ENCODE peak calls at places on chromosomes 5 and 9, in ten cellular contexts. B, H, E, X, T, L, Y, O, U and J are unnamed samples. For H3K36me3, the result is how much of the 10 kb centered on the place peaks cover.

GRCh38 chr5:73446631-73447233 is 1.8 kb downstream of the FOXD1 start:
- DNase-seq in B (no peak), O (peak), T (peak), L (peak), Y (peak), H (no peak), E (no peak), X (no peak), U (no peak), J (no peak)

GRCh38 chr5:122772446-122772845 is 2.4 kb upstream of the SNX2 start:
- DNase-seq in U (no peak), L (no peak), Y (peak), O (peak), T (no peak), E (no peak), X (no peak), B (no peak), H (no peak), J (no peak)

GRCh38 chr5:181121675-181122561 is 9.1 kb downstream of the OR2V1 start:
- DNase-seq in L (peak), Y (no peak), U (no peak), T (no peak), X (no peak), O (no peak), E (no peak), H (no peak), B (no peak), J (peak)

GRCh38 chr9:97525451-97525850 is 24.0 kb downstream of the TMOD1 start:
- DNase-seq in H (no peak), T (peak), U (no peak), O (no peak), L (no peak), Y (peak), E (no peak), X (no peak), B (no peak), J (no peak)

GRCh38 chr5:82100303-82101077 is 128.7 kb downstream of the ATG10 start:
- DNase-seq in Y (peak), E (no peak), L (peak), T (no peak), B (no peak), U (no peak), O (no peak), H (no peak), X (no peak), J (no peak)

GRCh38 chr5:99621772-99622681 is 693.2 kb upstream of the CHD1 start:
- DNase-seq in B (no peak), T (peak), O (no peak), E (no peak), U (no peak), Y (peak), L (no peak), H (no peak), X (no peak), J (no peak)

GRCh38 chr9:81575976-81576375 is 113.4 kb downstream of the TLE1 start:
- DNase-seq in O (no peak), B (no peak), U (no peak), E (no peak), L (no peak), T (no peak), Y (peak), H (no peak), X (no peak), J (no peak)

GRCh38 chr5:125607018-125607417 is 816.2 kb upstream of the GRAMD2B start:
- DNase-seq in B (no peak), E (no peak), L (no peak), H (no peak), T (no peak), X (no peak), Y (no peak), O (no peak), U (no peak), J (no peak)

GRCh38 chr9:83425240-83425639 is 113.0 kb downstream of the FRMD3 start:
- DNase-seq in E (no peak), B (no peak), U (no peak), X (no peak), L (no peak), O (no peak), Y (no peak), H (no peak), T (no peak), J (no peak)

GRCh38 chr9:133874061-133874638 is 118.0 kb downstream of the VAV2 start:
- DNase-seq in L (no peak), O (peak), Y (peak), U (no peak), B (no peak), H (no peak), T (peak), X (no peak), E (peak), J (no peak)

GRCh38 chr9:118652258-118652657 is 717.0 kb downstream of the BRINP1 start:
- DNase-seq in H (no peak), Y (no peak), E (no peak), O (no peak), T (no peak), U (no peak), L (no peak), B (no peak), X (no peak), J (no peak)

GRCh38 chr9:38254756-38255155 is 137.7 kb upstream of the ALDH1B1 start:
- DNase-seq in O (no peak), X (no peak), B (no peak), U (no peak), T (no peak), L (no peak), H (no peak), Y (no peak), E (no peak), J (no peak)

GRCh38 chr5:116942622-116943021 is 368.0 kb upstream of the SEMA6A start:
- DNase-seq in E (no peak), Y (peak), U (no peak), T (peak), H (no peak), L (no peak), O (no peak), X (no peak), B (no peak), J (no peak)

GRCh38 chr5:61290815-61291214 is 41.2 kb upstream of the ZSWIM6 start:
- DNase-seq in H (no peak), L (no peak), X (no peak), T (no peak), E (no peak), O (peak), Y (no peak), B (no peak), U (no peak), J (no peak)

GRCh38 chr5:174300941-174301761 is 255.6 kb downstream of the NSG2 start:
- DNase-seq in X (no peak), U (no peak), T (no peak), L (no peak), O (no peak), H (no peak), E (no peak), Y (no peak), B (no peak), J (no peak)

GRCh38 chr5:37837101-37838032 is 2.5 kb downstream of the GDNF start:
- DNase-seq in L (peak), Y (peak), H (peak), X (peak), E (peak), B (peak), O (peak), T (peak), U (peak), J (peak)

GRCh38 chr9:95091574-95091970 is 225.9 kb downstream of the FANCC start:
- DNase-seq in U (no peak), E (no peak), B (no peak), T (peak), Y (peak), X (no peak), O (peak), H (no peak), L (peak), J (no peak)

GRCh38 chr5:75710630-75711029 is 6.6 kb downstream of the POC5 start:
- DNase-seq in Y (no peak), B (no peak), L (no peak), U (no peak), O (no peak), T (no peak), X (no peak), E (no peak), H (no peak), J (no peak)

GRCh38 chr9:131537946-131538345 is 6.9 kb upstream of the UCK1 start:
- DNase-seq in B (no peak), H (no peak), O (no peak), X (no peak), E (no peak), Y (no peak), T (no peak), L (no peak), U (no peak), J (no peak)

GRCh38 chr9:124283232-124283814 is 25.6 kb downstream of the NEK6 start:
- DNase-seq in L (no peak), O (no peak), B (no peak), T (no peak), E (no peak), X (no peak), Y (no peak), H (no peak), U (no peak), J (no peak)

GRCh38 chr9:28389411-28389810 is 816.1 kb upstream of the C9orf72 start:
- DNase-seq in T (no peak), E (no peak), Y (no peak), B (no peak), L (no peak), H (no peak), X (no peak), O (no peak), U (no peak), J (no peak)

GRCh38 chr5:80124111-80124510 is 89.0 kb downstream of the THBS4 start:
- DNase-seq in O (no peak), U (no peak), B (no peak), E (no peak), X (no peak), H (no peak), L (no peak), Y (no peak), T (no peak), J (no peak)

GRCh38 chr5:139795074-139796001 is at the start of gene PSD2:
- DNase-seq in H (no peak), Y (peak), O (no peak), E (peak), L (peak), X (peak), U (no peak), T (no peak), B (peak), J (no peak)

GRCh38 chr9:134145262-134145661 is 9.4 kb downstream of the WDR5 start:
- DNase-seq in X (no peak), L (no peak), O (no peak), H (no peak), E (no peak), U (no peak), B (no peak), T (no peak), Y (no peak), J (no peak)

GRCh38 chr5:77213601-77214000 is 3.1 kb downstream of the PDE8B start:
- DNase-seq in H (no peak), Y (no peak), O (no peak), E (no peak), T (no peak), U (no peak), B (no peak), L (no peak), X (no peak), J (no peak)

GRCh38 chr5:76952795-76953536 is at the start of gene CRHBP:
- DNase-seq in T (no peak), B (no peak), O (no peak), H (no peak), L (peak), X (no peak), U (no peak), E (no peak), Y (no peak), J (no peak)

GRCh38 chr5:66554211-66554610 is 42.0 kb upstream of the MAST4 start:
- DNase-seq in T (no peak), L (no peak), O (no peak), E (no peak), B (no peak), H (no peak), X (no peak), Y (peak), U (no peak), J (no peak)

GRCh38 chr9:78149738-78150291 is 86.1 kb upstream of the CEP78 start:
- DNase-seq in B (no peak), Y (no peak), O (no peak), L (peak), U (no peak), E (no peak), T (no peak), H (no peak), X (no peak), J (no peak)

GRCh38 chr9:95506438-95506691 is 10.4 kb downstream of the PTCH1 start:
- DNase-seq in U (peak), E (peak), L (peak), X (peak), O (peak), H (no peak), T (no peak), B (no peak), Y (peak), J (no peak)

GRCh38 chr9:4009006-4009511 is 290.8 kb downstream of the GLIS3 start:
- DNase-seq in O (no peak), U (no peak), Y (peak), L (no peak), X (no peak), T (no peak), H (no peak), B (no peak), E (no peak), J (no peak)

GRCh38 chr5:68406767-68407232 is 191.2 kb downstream of the PIK3R1 start:
- DNase-seq in Y (no peak), X (no peak), H (peak), T (no peak), E (peak), B (no peak), L (no peak), O (no peak), U (no peak), J (no peak)

GRCh38 chr5:116032094-116032517 is at the start of gene ARL14EPL:
- DNase-seq in B (no peak), Y (peak), T (peak), H (peak), E (peak), X (no peak), O (peak), U (no peak), L (no peak), J (peak)

GRCh38 chr5:62457071-62457470 is 44.5 kb downstream of the IPO11 start:
- DNase-seq in O (no peak), E (no peak), L (no peak), U (no peak), X (no peak), T (no peak), H (no peak), B (no peak), Y (peak), J (no peak)
- H3K36me3 ChIP-seq in O (under half), E (under half), L (under half), U (under half), X (under half), T (under half), H (under half), B (under half), Y (under half), J (under half)

DNA sequence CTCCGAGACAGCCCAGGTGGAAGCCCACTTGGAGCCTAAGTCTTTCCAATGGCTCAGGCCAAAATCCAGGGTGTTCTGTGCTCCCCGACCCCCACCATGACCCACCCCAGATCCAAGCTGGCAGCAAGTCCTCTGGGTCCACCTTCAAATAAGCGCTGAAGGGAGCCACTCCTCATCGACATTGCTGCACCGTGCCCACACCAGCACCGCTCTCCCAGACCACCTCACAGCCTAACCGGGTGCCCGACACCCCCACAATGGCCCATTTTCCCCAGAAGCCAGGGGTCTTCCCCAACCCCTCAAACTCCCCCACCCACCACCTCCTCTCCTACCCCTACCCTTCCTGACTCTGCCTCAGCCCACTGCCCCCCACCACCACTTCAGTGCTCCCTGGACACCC is 50.5 kb downstream of the SEMA4D start:
- DNase-seq in X (no peak), U (no peak), E (no peak), T (no peak), L (no peak), O (no peak), B (no peak), Y (no peak), H (no peak), J (no peak)
- H3K36me3 ChIP-seq in X (under half), U (under half), E (under half), T (under half), L (under half), O (under half), B (under half), Y (under half), H (under half), J (under half)

GRCh38 chr5:179572386-179572785 is 22.0 kb downstream of the RUFY1 start:
- DNase-seq in Y (no peak), X (no peak), U (no peak), T (no peak), L (no peak), E (no peak), O (no peak), B (no peak), H (no peak), J (no peak)
- H3K36me3 ChIP-seq in Y (under half), X (half or more), U (under half), T (under half), L (under half), E (under half), O (half or more), B (under half), H (half or more), J (half or more)

GRCh38 chr5:154813736-154814135 is 36.7 kb downstream of the FAXDC2 start:
- DNase-seq in L (no peak), U (no peak), X (no peak), O (no peak), H (no peak), E (no peak), Y (no peak), T (no peak), B (no peak), J (no peak)
- H3K36me3 ChIP-seq in L (half or more), U (under half), X (half or more), O (half or more), H (half or more), E (under half), Y (under half), T (half or more), B (under half), J (half or more)

DNA sequence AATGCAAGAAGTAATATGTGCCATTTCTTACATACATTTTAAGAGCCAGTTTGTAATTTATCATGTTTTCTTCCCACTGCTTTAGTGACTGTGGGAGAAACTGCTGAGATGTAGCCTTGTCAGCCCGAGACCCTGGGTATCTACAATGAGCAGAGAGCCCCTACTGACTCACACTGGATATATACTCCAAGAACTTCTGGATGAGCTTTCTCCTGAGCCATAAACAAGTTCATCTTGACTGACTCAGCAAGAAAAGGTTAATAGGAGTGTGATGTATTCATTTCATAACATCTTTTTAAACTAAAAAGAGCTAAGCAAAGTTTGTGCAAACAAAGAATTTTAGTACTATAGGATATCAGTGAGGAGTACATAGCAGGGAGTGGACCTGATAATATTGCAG is 182.5 kb downstream of the EDIL3 start:
- DNase-seq in T (no peak), H (no peak), X (no peak), O (no peak), L (no peak), Y (no peak), E (no peak), B (no peak), U (no peak), J (no peak)
- H3K36me3 ChIP-seq in T (under half), H (under half), X (under half), O (under half), L (under half), Y (under half), E (under half), B (under half), U (under half), J (under half)

GRCh38 chr5:97004423-97005060 is 68.7 kb downstream of the LNPEP start:
- DNase-seq in B (no peak), X (no peak), O (no peak), E (no peak), H (no peak), L (no peak), T (no peak), Y (no peak), U (no peak), J (no peak)
- H3K36me3 ChIP-seq in B (under half), X (under half), O (under half), E (under half), H (half or more), L (under half), T (under half), Y (under half), U (under half), J (half or more)